ENCODE peak calls at places on chromosomes 16 and 17, in ten cellular contexts. F is CD4-positive, CD25-positive, alpha-beta regulatory T cell; S is T-helper 17 cell; J is HEK293T; K is NCI-H2029; P is RPMI8226; Q is HuH-7.5; X is activated B cell treated with CpG ODN at 0.5 μM for 24 hours; O is GM20000; D is skeletal muscle cell. Z is an unnamed sample.

GRCh38 chr16:85041184-85041928 is 13.8 kb downstream of the KIAA0513 start:
- DNase-seq in K (no peak), Q (no peak), X (no peak), D (no peak), F (no peak), J (no peak), O (no peak), S (no peak), P (no peak), Z (no peak)

GRCh38 chr17:75925103-75925502 is 15.7 kb downstream of the FBF1 start:
- DNase-seq in X (no peak), O (no peak), K (no peak), P (no peak), S (no peak), Q (no peak), J (no peak), F (no peak), D (no peak), Z (no peak)

GRCh38 chr17:80630721-80631120 is 86.1 kb downstream of the RPTOR start:
- DNase-seq in D (no peak), X (no peak), F (no peak), P (no peak), O (no peak), Q (no peak), K (no peak), J (no peak), S (no peak), Z (no peak)

GRCh38 chr17:61474235-61474927 is 22.2 kb downstream of the TBX4 start:
- DNase-seq in X (no peak), O (no peak), S (no peak), F (no peak), K (no peak), D (peak), P (peak), Q (no peak), J (no peak), Z (no peak)

GRCh38 chr17:28967240-28968135 is 16.2 kb upstream of the PHF12 start:
- DNase-seq in S (no peak), O (no peak), P (no peak), K (no peak), J (no peak), F (no peak), D (no peak), X (no peak), Q (no peak), Z (no peak)

GRCh38 chr16:2751577-2752034 is 832 bp upstream of the SRRM2 start:
- DNase-seq in K (peak), J (peak), O (peak), F (no peak), S (no peak), D (no peak), X (no peak), P (peak), Q (peak), Z (peak)

GRCh38 chr17:77826132-77826873 is 132.2 kb upstream of the TNRC6C start:
- DNase-seq in K (no peak), D (no peak), Q (no peak), O (no peak), J (no peak), S (no peak), F (no peak), X (no peak), P (no peak), Z (no peak)

GRCh38 chr17:13518271-13519000 is 83.3 kb downstream of the HS3ST3A1 start:
- DNase-seq in F (no peak), X (no peak), Q (no peak), O (no peak), J (no peak), K (no peak), P (no peak), D (peak), S (no peak), Z (no peak)

GRCh38 chr17:49351572-49352140 is 10.4 kb downstream of the ZNF652 start:
- DNase-seq in J (no peak), X (no peak), K (no peak), Q (no peak), D (no peak), O (no peak), P (no peak), F (no peak), S (no peak), Z (no peak)

GRCh38 chr17:82487898-82488297 is 29.4 kb downstream of the NARF start:
- DNase-seq in D (no peak), Q (no peak), F (no peak), P (no peak), O (no peak), X (no peak), K (no peak), S (no peak), J (no peak), Z (no peak)

GRCh38 chr17:83183951-83184506 is 104.6 kb downstream of the METRNL start:
- DNase-seq in S (no peak), X (no peak), P (no peak), F (no peak), J (no peak), Q (no peak), D (no peak), K (no peak), O (no peak), Z (no peak)